ENCODE peak calls at places on chromosome 9, in five cellular contexts. Z is AG08395, G is GM12892, K is H54, F is NCI-H2107. X is an unnamed sample.
A peak's percentile ranks its signal among the peaks of the same experiment; 100 is the strongest.

GRCh38 chr9:112380771-112381181 is 868 bp downstream of the HSDL2 start:
- DNase-seq in G (no peak), K (no peak), Z (no peak), F (no peak), X (no peak)

GRCh38 chr9:37062331-37062730 is 28.3 kb upstream of the PAX5 start:
- DNase-seq in K (no peak), Z (no peak), G (no peak), F (no peak), X (no peak)

GRCh38 chr9:37198034-37198718 is 77.8 kb downstream of the ZCCHC7 start:
- DNase-seq in F (no peak), G (no peak), Z (no peak), K (no peak), X (no peak)

GRCh38 chr9:109254317-109254716 is 66.5 kb downstream of the EPB41L4B start:
- DNase-seq in K (no peak), F (no peak), Z (peak; percentile 40), G (no peak), X (no peak)

GRCh38 chr9:129422843-129423700 is 197.8 kb downstream of the C9orf50 start:
- DNase-seq in K (no peak), G (no peak), F (no peak), Z (no peak), X (no peak)

GRCh38 chr9:104094534-104095020 is 468 bp downstream of the SMC2 start:
- DNase-seq in F (no peak), Z (no peak), K (no peak), G (peak; percentile 2), X (no peak)

GRCh38 chr9:86494644-86495081 is 140.5 kb upstream of the TUT7 start:
- DNase-seq in G (no peak), Z (peak; percentile 69), F (no peak), K (no peak), X (no peak)

GRCh38 chr9:22354699-22355384 is 91.8 kb upstream of the DMRTA1 start:
- DNase-seq in F (no peak), K (no peak), G (no peak), Z (no peak), X (no peak)

GRCh38 chr9:110069326-110070248 is 138.4 kb downstream of the C9orf152 start:
- DNase-seq in G (no peak), K (peak; percentile 62), Z (peak; percentile 66), F (no peak), X (no peak)

GRCh38 chr9:127140181-127140580 is 17.7 kb upstream of the ANGPTL2 start:
- DNase-seq in Z (no peak), K (no peak), F (no peak), G (no peak), X (no peak)

GRCh38 chr9:93683331-93684134 is 107.1 kb downstream of the PHF2 start:
- DNase-seq in Z (no peak), F (no peak), G (no peak), K (no peak), X (no peak)

GRCh38 chr9:77648458-77649108 is 461 bp upstream of the GNA14 start:
- DNase-seq in F (peak; percentile 1), G (no peak), Z (peak; percentile 5), K (no peak), X (no peak)

GRCh38 chr9:79665926-79666325 is 94.2 kb downstream of the TLE4 start:
- DNase-seq in G (no peak), Z (no peak), K (no peak), F (no peak), X (no peak)

GRCh38 chr9:129140397-129141065 is 29.3 kb downstream of the PTPA start:
- DNase-seq in K (no peak), G (no peak), F (no peak), Z (no peak), X (no peak)

GRCh38 chr9:131739988-131740648 is at the start of gene RAPGEF1:
- DNase-seq in F (peak; percentile 56), Z (peak; percentile 76), G (peak; percentile 75), K (peak; percentile 9), X (peak; percentile 75)

GRCh38 chr9:95491543-95492330 is 25.0 kb downstream of the PTCH1 start:
- DNase-seq in Z (no peak), F (no peak), K (no peak), G (no peak), X (no peak)

GRCh38 chr9:126151671-126152050 is 175.0 kb upstream of the MVB12B start:
- DNase-seq in Z (no peak), F (no peak), G (no peak), K (peak; percentile 47), X (no peak)